ENCODE peak calls at places on chromosomes 16 and 17, in five cellular contexts. V is mucosa of descending colon, A is PC-3, U is esophagus squamous epithelium, W is cardiac fibroblast. S is an unnamed sample.

GRCh38 chr17:50916026-50916707 is 50.0 kb upstream of the TOB1 start:
- DNase-seq in A (peak), U (no peak), V (no peak), W (peak), S (peak)

GRCh38 chr16:84042879-84043485 is 387 bp upstream of the SLC38A8 start:
- DNase-seq in V (no peak), W (no peak), A (no peak), U (no peak), S (no peak)

GRCh38 chr17:38454528-38454927 is 26.3 kb downstream of the ARHGAP23 start:
- DNase-seq in W (peak), U (peak), A (peak), V (peak), S (peak)

GRCh38 chr16:70269471-70269870 is 17.7 kb upstream of the EXOSC6 start:
- DNase-seq in V (no peak), W (no peak), A (no peak), U (no peak), S (no peak)

GRCh38 chr17:80691784-80692183 is 147.1 kb downstream of the RPTOR start:
- DNase-seq in V (no peak), U (no peak), W (no peak), A (no peak), S (no peak)

GRCh38 chr17:77540975-77541374 is 400.2 kb downstream of the SEC14L1 start:
- DNase-seq in U (no peak), V (no peak), W (no peak), A (no peak), S (no peak)

GRCh38 chr16:78987676-78988075 is 612.9 kb downstream of the MAF start:
- DNase-seq in A (no peak), W (no peak), V (no peak), U (no peak), S (no peak)

GRCh38 chr16:71337631-71338030 is 20.9 kb upstream of the CALB2 start:
- DNase-seq in W (no peak), A (no peak), V (no peak), U (no peak), S (no peak)

GRCh38 chr17:81635431-81635830 is 1.5 kb downstream of the NPLOC4 start:
- DNase-seq in W (no peak), A (peak), V (no peak), U (no peak), S (no peak)

GRCh38 chr16:66918803-66919568 is at the start of gene CDH16:
- DNase-seq in A (no peak), U (no peak), W (no peak), V (no peak), S (no peak)

GRCh38 chr17:82361885-82362633 is 3.0 kb downstream of the TEX19 start:
- DNase-seq in V (no peak), W (no peak), U (no peak), A (no peak), S (no peak)

GRCh38 chr17:17847102-17847501 is 10.3 kb upstream of the SREBF1 start:
- DNase-seq in W (no peak), U (no peak), V (peak), A (no peak), S (no peak)

GRCh38 chr17:6712058-6712853 is 913 bp downstream of the SLC13A5 start:
- DNase-seq in V (no peak), A (no peak), U (no peak), W (peak), S (no peak)

GRCh38 chr16:87877942-87878507 is 8.7 kb upstream of the SLC7A5 start:
- DNase-seq in U (no peak), V (no peak), W (no peak), A (no peak), S (no peak)

GRCh38 chr16:854808-855410 is 54.4 kb upstream of the GNG13 start:
- DNase-seq in U (no peak), A (no peak), W (no peak), V (no peak), S (no peak)

GRCh38 chr17:7238418-7239090 is 703 bp downstream of the PHF23 start:
- DNase-seq in U (no peak), W (no peak), A (no peak), V (no peak), S (peak)

GRCh38 chr16:80591071-80591935 is 50.5 kb downstream of the DYNLRB2 start:
- DNase-seq in V (no peak), W (no peak), U (no peak), A (no peak), S (no peak)

GRCh38 chr16:12819126-12820117 is 15.7 kb upstream of the CPPED1 start:
- DNase-seq in V (peak), W (peak), A (peak), U (no peak), S (peak)

GRCh38 chr16:66569131-66569530 is 2.9 kb downstream of the CMTM1 start:
- DNase-seq in W (peak), A (peak), V (no peak), U (no peak), S (peak)

GRCh38 chr17:1485311-1485747 is 7.2 kb downstream of the MYO1C start:
- DNase-seq in U (no peak), A (peak), V (peak), W (peak), S (no peak)

GRCh38 chr17:20085283-20085875 is 76.2 kb downstream of the SPECC1 start:
- DNase-seq in A (no peak), U (no peak), W (no peak), V (no peak), S (peak)

GRCh38 chr16:9053006-9053601 is 38.3 kb upstream of the HAPSTR1 start:
- DNase-seq in A (peak), W (peak), V (peak), U (no peak), S (peak)

GRCh38 chr17:68318103-68318991 is 27.1 kb downstream of the ARSG start:
- DNase-seq in U (no peak), V (no peak), W (peak), A (peak), S (peak)

GRCh38 chr16:54241525-54241924 is 45.1 kb downstream of the IRX3 start:
- DNase-seq in W (no peak), V (no peak), U (no peak), A (no peak), S (no peak)

GRCh38 chr17:3818786-3819185 is 17.8 kb upstream of the ITGAE start:
- DNase-seq in A (peak), V (no peak), U (no peak), W (peak), S (no peak)

GRCh38 chr16:66355526-66355925 is 11.0 kb upstream of the CDH5 start:
- DNase-seq in U (no peak), A (no peak), W (no peak), V (no peak), S (no peak)

GRCh38 chr17:17810374-17811248 is 26.2 kb downstream of the SREBF1 start:
- DNase-seq in A (no peak), W (no peak), V (no peak), U (no peak), S (no peak)

GRCh38 chr17:8314797-8315739 is 5.0 kb downstream of the ARHGEF15 start:
- DNase-seq in A (no peak), U (no peak), V (no peak), W (no peak), S (no peak)

GRCh38 chr17:83053021-83053778 is 26.2 kb upstream of the METRNL start:
- DNase-seq in W (no peak), V (peak), A (no peak), U (no peak), S (no peak)

GRCh38 chr17:82406131-82406671 is 11.9 kb upstream of the HEXD start:
- DNase-seq in V (no peak), W (no peak), A (no peak), U (no peak), S (no peak)

GRCh38 chr16:89097528-89097846 is 3.8 kb downstream of the ACSF3 start:
- DNase-seq in V (peak), A (no peak), W (no peak), U (no peak), S (no peak)
- H3K4me3 ChIP-seq in V (no peak), A (no peak), W (no peak), U (no peak), S (no peak)

DNA sequence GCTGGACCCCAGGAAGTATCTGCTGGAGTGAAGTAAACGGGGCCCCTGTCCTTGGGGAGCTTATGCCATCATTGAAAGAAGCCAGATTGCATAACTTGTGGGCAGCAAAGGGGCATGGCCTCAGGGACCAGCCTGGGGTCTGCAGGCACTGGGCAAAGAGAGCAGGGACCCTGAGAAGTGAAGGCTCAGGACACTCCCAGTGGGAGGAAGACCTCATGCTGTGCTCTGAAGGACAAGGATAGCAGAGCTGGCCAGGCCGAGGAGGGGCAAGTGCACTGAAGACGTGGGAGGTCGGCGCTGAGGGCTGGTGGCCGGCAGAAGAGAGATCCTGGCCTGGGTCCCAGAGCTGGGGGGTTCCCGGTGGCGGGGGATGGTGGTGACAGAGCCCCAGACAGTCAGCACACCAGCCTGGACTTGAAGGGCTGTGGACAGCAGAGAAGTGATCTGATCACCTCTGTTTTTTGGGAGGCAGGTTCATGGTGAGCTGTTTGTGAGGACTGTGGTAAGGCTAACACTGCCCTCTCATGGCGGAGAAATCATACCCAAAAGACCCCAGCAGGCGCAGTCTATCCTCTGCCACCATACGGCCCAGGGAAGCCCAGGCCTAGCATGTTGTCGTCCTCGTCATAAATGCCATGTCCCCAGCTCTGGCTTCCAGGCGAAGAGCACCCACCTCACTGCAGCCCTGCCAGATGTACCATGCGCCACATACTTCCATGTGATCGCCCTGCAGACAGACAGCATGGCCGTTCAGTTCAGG is 7.1 kb upstream of the CNP start:
- DNase-seq in U (no peak), A (peak), V (no peak), W (peak), S (peak)
- TF ChIP-seq CTCF in U (peak), A (peak), V (no peak), W (peak), S (peak)

DNA sequence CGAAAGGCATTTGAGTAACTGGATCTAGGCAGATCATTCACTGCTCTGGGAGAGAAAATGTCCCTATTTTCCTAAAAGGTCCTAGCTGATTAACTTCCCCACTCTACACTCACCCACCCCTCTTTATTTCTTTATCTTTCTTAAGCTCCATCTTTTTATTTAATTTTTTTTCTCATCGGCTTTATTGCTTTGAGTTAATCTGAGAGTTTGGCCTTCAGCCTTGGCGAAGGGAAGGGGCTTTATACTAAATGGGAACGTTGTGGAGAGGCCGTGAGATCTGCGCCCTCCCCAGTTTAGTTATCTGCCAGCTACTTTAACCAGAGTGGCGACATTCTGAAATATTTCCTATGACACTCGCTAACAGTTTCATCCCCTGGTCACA is 882 bp upstream of the TOX3 start:
- DNase-seq in U (no peak), A (no peak), W (no peak), V (peak), S (no peak)
- H3K4me3 ChIP-seq in U (no peak), A (no peak), W (no peak), V (no peak), S (no peak)

GRCh38 chr17:66016231-66016630 is 175.7 kb downstream of the CEP112 start:
- DNase-seq in W (no peak), V (no peak), A (no peak), U (no peak), S (no peak)

GRCh38 chr17:66025551-66025950 is 166.4 kb downstream of the CEP112 start:
- DNase-seq in W (peak), V (no peak), U (no peak), A (no peak), S (no peak)

GRCh38 chr17:66018786-66019185 is 173.1 kb downstream of the CEP112 start:
- DNase-seq in U (no peak), A (no peak), W (no peak), V (no peak), S (no peak)

DNA sequence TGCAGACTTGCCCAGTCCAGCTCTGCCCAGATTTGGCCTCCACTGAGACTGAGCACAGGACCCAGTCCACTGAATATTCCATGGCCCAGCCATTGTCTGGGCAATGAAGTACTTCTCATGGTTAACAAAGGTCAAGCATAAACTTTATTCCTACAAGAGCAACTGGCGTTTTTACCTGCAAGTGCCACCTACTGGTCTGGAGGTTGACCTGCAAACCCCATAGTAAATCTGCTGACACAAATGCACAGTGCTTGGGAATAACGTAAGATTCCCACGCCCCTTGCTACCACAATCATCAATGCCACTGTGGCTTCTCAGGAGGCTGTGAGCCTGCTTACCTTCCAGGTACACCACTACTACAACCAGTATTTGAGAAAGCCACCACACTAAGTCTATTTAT is 170.2 kb downstream of the CEP112 start:
- DNase-seq in W (no peak), A (peak), U (no peak), V (no peak), S (no peak)
- TF ChIP-seq CTCF in W (no peak), A (peak), U (no peak), V (no peak), S (no peak)

GRCh38 chr16:24825696-24826095 is 20.1 kb upstream of the SLC5A11 start:
- DNase-seq in A (no peak), U (no peak), V (no peak), W (no peak), S (no peak)
- H3K4me3 ChIP-seq in A (no peak), U (no peak), V (no peak), W (no peak), S (no peak)

GRCh38 chr17:40033339-40033738 is 18.1 kb downstream of the CSF3 start:
- DNase-seq in A (no peak), W (no peak), V (no peak), U (no peak), S (no peak)

GRCh38 chr17:40032322-40033320 is 17.4 kb downstream of the CSF3 start:
- DNase-seq in U (no peak), W (no peak), V (peak), A (no peak), S (no peak)

GRCh38 chr17:40034426-40035161 is 19.4 kb downstream of the CSF3 start:
- DNase-seq in V (no peak), W (no peak), U (no peak), A (no peak), S (no peak)

GRCh38 chr17:40031706-40032105 is 16.5 kb downstream of the CSF3 start:
- DNase-seq in U (no peak), W (no peak), A (no peak), V (no peak), S (no peak)

GRCh38 chr17:40035162-40035559 is 19.0 kb downstream of the MED24 start:
- DNase-seq in U (no peak), V (no peak), W (peak), A (no peak), S (peak)
- TF ChIP-seq CTCF in U (peak), V (peak), W (peak), A (peak), S (peak)

GRCh38 chr16:61544165-61544564 is 492.1 kb downstream of the CDH8 start:
- DNase-seq in U (no peak), W (no peak), A (no peak), V (no peak), S (no peak)
- H3K4me3 ChIP-seq in U (no peak), W (no peak), A (no peak), V (no peak), S (no peak)

S was measured in AG10803.